ENCODE peak calls at places on chromosome 19, in five cellular contexts. One of them, this sample, is unnamed.
A peak's percentile ranks its signal among the peaks of the same experiment; 100 is the strongest.

GRCh38 chr19:4390017-4390861 is 10.1 kb downstream of the SH3GL1 start:
- DNase-seq in tibial nerve: no peak
- DNase-seq in H1: peak; percentile 51
- DNase-seq in B cell: no peak
- DNase-seq in cardiac fibroblast: peak; percentile 78
- DNase-seq in this sample: no peak

GRCh38 chr19:18507727-18508440 is 14.0 kb downstream of the ELL start:
- DNase-seq in cardiac fibroblast: peak; percentile 46
- DNase-seq in tibial nerve: no peak
- DNase-seq in H1: no peak
- DNase-seq in B cell: no peak
- DNase-seq in this sample: no peak

GRCh38 chr19:51777570-51778460 is 16.8 kb downstream of the FPR2 start:
- DNase-seq in tibial nerve: peak; percentile 51
- DNase-seq in B cell: peak; percentile 71
- DNase-seq in cardiac fibroblast: peak; percentile 97
- DNase-seq in H1: peak; percentile 51
- DNase-seq in this sample: peak; percentile 64

GRCh38 chr19:3823345-3823704 is 37.1 kb upstream of the MATK start:
- DNase-seq in cardiac fibroblast: no peak
- DNase-seq in tibial nerve: no peak
- DNase-seq in H1: no peak
- DNase-seq in B cell: no peak
- DNase-seq in this sample: no peak

GRCh38 chr19:28351761-28352160 is 861.2 kb downstream of the UQCRFS1 start:
- DNase-seq in H1: no peak
- DNase-seq in cardiac fibroblast: no peak
- DNase-seq in B cell: no peak
- DNase-seq in tibial nerve: no peak
- DNase-seq in this sample: no peak

GRCh38 chr19:455851-456546 is 4.8 kb downstream of the SHC2 start:
- DNase-seq in tibial nerve: no peak
- DNase-seq in H1: no peak
- DNase-seq in cardiac fibroblast: no peak
- DNase-seq in B cell: no peak
- DNase-seq in this sample: no peak

GRCh38 chr19:43504426-43505185 is at the start of gene PHLDB3:
- DNase-seq in cardiac fibroblast: peak; percentile 18
- DNase-seq in tibial nerve: no peak
- DNase-seq in H1: no peak
- DNase-seq in B cell: peak; percentile 73
- DNase-seq in this sample: peak; percentile 51

GRCh38 chr19:5213667-5214066 is 126.9 kb downstream of the PTPRS start:
- DNase-seq in tibial nerve: no peak
- DNase-seq in cardiac fibroblast: no peak
- DNase-seq in H1: no peak
- DNase-seq in B cell: no peak
- DNase-seq in this sample: no peak

GRCh38 chr19:23345838-23346237 is 49.4 kb downstream of the ZNF91 start:
- DNase-seq in cardiac fibroblast: no peak
- DNase-seq in H1: peak; percentile 27
- DNase-seq in B cell: no peak
- DNase-seq in tibial nerve: no peak
- DNase-seq in this sample: no peak

GRCh38 chr19:33290956-33291622 is 11.2 kb downstream of the CEBPA start:
- DNase-seq in H1: no peak
- DNase-seq in cardiac fibroblast: no peak
- DNase-seq in tibial nerve: no peak
- DNase-seq in B cell: no peak
- DNase-seq in this sample: no peak

GRCh38 chr19:1041272-1041834 is 1.4 kb downstream of the ABCA7 start:
- DNase-seq in H1: no peak
- DNase-seq in cardiac fibroblast: no peak
- DNase-seq in B cell: no peak
- DNase-seq in tibial nerve: no peak
- DNase-seq in this sample: no peak

GRCh38 chr19:35767288-35768081 is 7.9 kb upstream of the ARHGAP33 start:
- DNase-seq in B cell: no peak
- DNase-seq in cardiac fibroblast: no peak
- DNase-seq in H1: no peak
- DNase-seq in tibial nerve: no peak
- DNase-seq in this sample: peak; percentile 44

GRCh38 chr19:13100031-13100588 is 2.5 kb downstream of the LYL1 start:
- DNase-seq in cardiac fibroblast: no peak
- DNase-seq in tibial nerve: no peak
- DNase-seq in H1: no peak
- DNase-seq in B cell: peak; percentile 64
- DNase-seq in this sample: peak; percentile 87

GRCh38 chr19:13101590-13102415 is 855 bp downstream of the LYL1 start:
- DNase-seq in cardiac fibroblast: no peak
- DNase-seq in B cell: no peak
- DNase-seq in tibial nerve: no peak
- DNase-seq in H1: no peak
- DNase-seq in this sample: no peak

GRCh38 chr19:13102416-13102665 is 317 bp downstream of the LYL1 start:
- DNase-seq in H1: no peak
- DNase-seq in B cell: no peak
- DNase-seq in tibial nerve: no peak
- DNase-seq in cardiac fibroblast: no peak
- DNase-seq in this sample: no peak

GRCh38 chr19:13099073-13099999 is 3.3 kb downstream of the LYL1 start:
- DNase-seq in B cell: peak; percentile 86
- DNase-seq in tibial nerve: peak; percentile 52
- DNase-seq in H1: no peak
- DNase-seq in cardiac fibroblast: peak; percentile 62
- DNase-seq in this sample: peak; percentile 86

DNA sequence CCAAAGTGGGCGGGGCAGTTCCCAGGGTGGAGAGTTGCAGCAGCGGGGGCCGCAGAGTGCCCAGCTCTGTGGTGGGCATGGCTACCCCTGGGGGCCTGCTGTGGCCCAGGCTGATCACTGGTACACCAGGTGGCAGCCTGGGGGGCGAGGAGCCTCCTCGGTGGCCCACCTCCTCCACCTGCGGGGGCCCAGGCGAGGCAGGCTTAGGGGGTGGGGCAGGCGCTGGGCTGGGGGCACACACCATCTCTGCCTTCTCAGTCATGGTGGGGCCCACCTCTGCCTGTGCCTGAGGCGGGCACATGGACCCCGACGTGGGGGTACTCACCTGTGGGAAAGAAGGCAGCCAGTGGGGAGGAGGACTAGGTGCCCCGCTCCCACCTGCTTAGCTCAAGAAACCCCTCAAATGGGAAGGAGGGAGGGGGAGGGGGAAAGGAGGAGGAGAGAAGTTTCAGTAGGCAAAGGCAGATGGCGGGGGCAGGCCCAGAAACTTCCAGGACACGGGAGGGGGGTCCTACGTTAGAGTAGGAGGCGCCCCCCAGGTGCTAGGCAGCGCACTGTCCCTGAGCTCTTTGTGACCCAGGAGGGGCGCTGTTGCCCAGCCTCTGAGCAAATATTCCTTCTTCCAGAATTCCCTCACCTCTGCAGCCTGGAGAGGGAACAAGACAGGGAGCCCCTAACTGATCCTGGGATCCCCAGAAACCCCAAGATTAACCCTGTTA is 1.6 kb downstream of the LYL1 start:
- DNase-seq in H1: no peak
- DNase-seq in B cell: peak; percentile 52
- DNase-seq in tibial nerve: no peak
- DNase-seq in cardiac fibroblast: no peak
- DNase-seq in this sample: no peak
- TF ChIP-seq CTCF in H1: peak; percentile 72
- TF ChIP-seq CTCF in B cell: peak; percentile 46
- TF ChIP-seq CTCF in tibial nerve: no peak
- TF ChIP-seq CTCF in cardiac fibroblast: peak; percentile 28
- TF ChIP-seq CTCF in this sample: peak; percentile 31

DNA sequence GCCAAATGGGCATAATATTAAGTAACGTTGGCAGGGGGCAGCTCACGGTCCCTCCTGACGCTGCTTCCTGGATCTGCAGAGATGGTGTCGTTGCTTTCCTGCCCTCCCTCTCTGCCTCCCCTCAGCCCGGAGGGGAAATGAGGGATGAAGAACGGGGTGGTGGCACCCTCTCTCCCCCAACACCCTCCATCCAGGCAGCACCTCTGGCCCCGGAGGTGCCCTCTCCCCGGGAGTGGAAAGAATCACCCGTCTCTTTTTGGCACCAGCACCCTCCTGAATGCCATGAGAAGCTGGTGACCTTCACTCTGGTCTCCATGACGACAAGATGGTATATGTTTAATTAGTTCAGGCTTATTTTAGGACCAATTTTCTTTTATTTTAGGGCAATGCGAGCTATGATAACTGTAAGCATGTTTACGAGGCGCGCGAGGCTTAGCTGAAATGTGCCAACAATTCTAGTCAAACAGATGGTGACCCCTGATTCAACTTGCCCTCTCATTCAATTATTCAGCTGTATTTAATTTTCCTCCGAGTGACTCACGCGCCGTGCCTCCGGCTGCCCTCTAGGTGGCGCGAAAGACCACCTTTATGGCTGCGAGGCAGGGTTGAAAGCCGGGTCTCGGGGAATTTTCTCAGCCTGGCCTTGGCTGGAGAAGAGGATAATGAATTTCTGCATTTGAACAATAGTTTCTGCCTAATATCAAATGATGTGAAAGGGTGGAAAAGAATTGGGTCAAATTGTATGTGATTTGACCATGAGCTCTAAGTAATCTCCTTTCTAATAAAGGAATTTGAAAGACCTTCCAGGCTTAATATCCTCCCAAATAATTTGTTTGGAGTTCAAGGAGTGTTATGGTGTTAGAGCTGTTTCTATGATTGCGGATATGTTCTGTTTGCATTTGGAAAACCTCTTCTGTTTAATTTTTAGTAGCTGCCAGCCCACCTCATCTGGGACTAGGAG is 310.7 kb downstream of the ZNF536 start:
- DNase-seq in H1: no peak
- DNase-seq in B cell: peak; percentile 38
- DNase-seq in tibial nerve: peak; percentile 91
- DNase-seq in cardiac fibroblast: peak; percentile 73
- DNase-seq in this sample: peak; percentile 81
- TF ChIP-seq CTCF in H1: peak; percentile 79
- TF ChIP-seq CTCF in B cell: peak; percentile 69
- TF ChIP-seq CTCF in tibial nerve: peak; percentile 94
- TF ChIP-seq CTCF in cardiac fibroblast: peak; percentile 85
- TF ChIP-seq CTCF in this sample: peak; percentile 81

GRCh38 chr19:34368338-34368737 is 3.3 kb downstream of the GPI start:
- DNase-seq in tibial nerve: no peak
- DNase-seq in H1: no peak
- DNase-seq in cardiac fibroblast: no peak
- DNase-seq in B cell: no peak
- DNase-seq in this sample: no peak

GRCh38 chr19:34370983-34371382 is 6.0 kb downstream of the GPI start:
- DNase-seq in H1: no peak
- DNase-seq in B cell: no peak
- DNase-seq in cardiac fibroblast: no peak
- DNase-seq in tibial nerve: no peak
- DNase-seq in this sample: no peak

GRCh38 chr19:34366670-34367423 is 1.9 kb downstream of the GPI start:
- DNase-seq in H1: no peak
- DNase-seq in cardiac fibroblast: peak; percentile 92
- DNase-seq in tibial nerve: no peak
- DNase-seq in B cell: no peak
- DNase-seq in this sample: no peak

GRCh38 chr19:34367424-34367957 is 2.5 kb downstream of the GPI start:
- DNase-seq in tibial nerve: no peak
- DNase-seq in cardiac fibroblast: no peak
- DNase-seq in H1: no peak
- DNase-seq in B cell: no peak
- DNase-seq in this sample: no peak

DNA sequence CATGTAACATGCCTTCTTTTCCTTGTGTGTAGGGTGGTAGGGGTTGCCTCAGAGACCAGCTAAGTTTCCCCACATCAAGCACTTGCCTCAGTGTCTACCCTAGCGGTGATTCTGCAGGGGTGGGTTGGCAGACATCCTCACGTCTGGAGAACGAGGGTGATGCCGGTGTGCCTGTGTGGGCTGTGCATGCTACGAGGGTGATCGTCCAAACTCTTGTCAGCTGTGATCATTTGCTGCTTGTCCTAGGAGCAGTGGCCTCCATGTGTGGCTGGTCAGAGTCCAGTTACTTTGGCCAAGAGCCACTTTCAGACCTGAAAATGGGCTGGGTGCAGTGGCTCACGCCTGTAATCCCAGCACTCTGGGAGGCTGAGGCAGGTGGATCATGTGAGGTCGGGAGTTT is 5.1 kb downstream of the GPI start:
- DNase-seq in cardiac fibroblast: no peak
- DNase-seq in tibial nerve: no peak
- DNase-seq in H1: no peak
- DNase-seq in B cell: no peak
- DNase-seq in this sample: no peak
- TF ChIP-seq CTCF in cardiac fibroblast: no peak
- TF ChIP-seq CTCF in tibial nerve: no peak
- TF ChIP-seq CTCF in H1: no peak
- TF ChIP-seq CTCF in B cell: no peak
- TF ChIP-seq CTCF in this sample: no peak

GRCh38 chr19:38838986-38839761 is 7.6 kb upstream of the ECH1 start:
- DNase-seq in B cell: no peak
- DNase-seq in cardiac fibroblast: no peak
- DNase-seq in H1: no peak
- DNase-seq in tibial nerve: no peak
- DNase-seq in this sample: no peak

GRCh38 chr19:38839816-38840582 is 8.4 kb upstream of the ECH1 start:
- DNase-seq in cardiac fibroblast: no peak
- DNase-seq in tibial nerve: no peak
- DNase-seq in B cell: no peak
- DNase-seq in H1: no peak
- DNase-seq in this sample: no peak

GRCh38 chr19:38837304-38837626 is 5.7 kb upstream of the ECH1 start:
- DNase-seq in H1: no peak
- DNase-seq in B cell: no peak
- DNase-seq in cardiac fibroblast: no peak
- DNase-seq in tibial nerve: no peak
- DNase-seq in this sample: no peak

GRCh38 chr19:38837656-38838121 is 6.1 kb upstream of the ECH1 start:
- DNase-seq in H1: no peak
- DNase-seq in cardiac fibroblast: no peak
- DNase-seq in tibial nerve: no peak
- DNase-seq in B cell: no peak
- DNase-seq in this sample: no peak

DNA sequence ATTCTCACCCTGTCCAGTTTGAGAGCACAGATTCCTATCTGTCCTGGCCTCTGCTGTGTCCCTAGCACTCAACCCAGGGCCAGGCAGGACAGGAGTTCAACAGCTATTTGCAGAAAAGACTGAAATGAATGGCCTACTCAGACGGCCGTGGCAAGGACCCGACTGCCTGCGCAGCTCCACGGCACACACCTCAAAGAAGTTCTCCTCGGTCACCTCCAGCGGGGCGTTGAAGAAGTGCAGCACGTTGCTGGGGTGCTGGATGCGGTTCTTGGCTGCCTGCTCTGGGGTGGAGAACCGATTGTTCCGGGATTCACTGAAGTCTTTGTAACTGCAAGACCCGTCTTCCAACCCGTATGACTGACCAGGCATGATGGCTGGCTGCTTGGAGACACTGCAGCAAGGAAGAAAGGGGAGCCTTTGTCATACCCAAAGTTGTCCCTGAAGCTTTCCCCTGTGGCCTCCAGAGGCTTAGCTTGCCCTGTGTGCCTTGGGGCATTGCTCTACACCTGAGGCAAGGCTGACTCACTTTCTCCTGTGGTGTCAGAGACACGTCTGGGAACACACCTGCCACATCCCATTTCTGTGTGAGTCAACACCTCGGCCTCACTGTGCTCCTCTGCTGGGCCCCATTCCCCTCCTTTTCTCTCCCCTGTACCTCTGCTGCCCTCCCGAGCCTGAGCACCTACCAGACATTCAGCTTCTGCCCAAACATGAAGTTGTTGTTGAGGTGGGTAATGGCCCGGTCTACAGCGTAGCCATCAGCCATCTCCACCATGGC is 6.8 kb upstream of the ECH1 start:
- DNase-seq in cardiac fibroblast: no peak
- DNase-seq in tibial nerve: no peak
- DNase-seq in B cell: no peak
- DNase-seq in H1: no peak
- DNase-seq in this sample: no peak
- TF ChIP-seq CTCF in cardiac fibroblast: no peak
- TF ChIP-seq CTCF in tibial nerve: no peak
- TF ChIP-seq CTCF in B cell: no peak
- TF ChIP-seq CTCF in H1: no peak
- TF ChIP-seq CTCF in this sample: no peak